ENCODE peak calls at places on chromosomes 11 and 22, in five cellular contexts. W is mucosa of gallbladder, Q is caudate nucleus, E is KBM-7, A is thoracic aorta. T is an unnamed sample.

GRCh38 chr22:47835726-47836125 is 1073.3 kb downstream of the TBC1D22A start:
- DNase-seq in W (no peak), Q (no peak), E (no peak), A (no peak), T (no peak)

GRCh38 chr11:16226245-16226644 is 130.1 kb downstream of the SOX6 start:
- DNase-seq in W (peak), Q (no peak), E (no peak), A (no peak), T (no peak)

GRCh38 chr11:62708423-62709261 is 1.2 kb downstream of the GNG3 start:
- DNase-seq in W (peak), Q (peak), E (no peak), A (no peak), T (no peak)

GRCh38 chr11:17725174-17725573 is 5.8 kb downstream of the MYOD1 start:
- DNase-seq in W (no peak), Q (no peak), E (no peak), A (no peak), T (no peak)

GRCh38 chr11:72573380-72573949 is 100.8 kb downstream of the PDE2A start:
- DNase-seq in W (no peak), Q (no peak), E (peak), A (no peak), T (no peak)

GRCh38 chr11:1570896-1571759 is 943 bp downstream of the DUSP8 start:
- DNase-seq in W (no peak), Q (peak), E (no peak), A (no peak), T (no peak)

GRCh38 chr22:28934026-28934425 is 50.7 kb downstream of the ZNRF3 start:
- DNase-seq in W (no peak), Q (no peak), E (no peak), A (no peak), T (no peak)

GRCh38 chr11:113531575-113532451 is 56.6 kb upstream of the DRD2 start:
- DNase-seq in W (no peak), Q (no peak), E (no peak), A (no peak), T (no peak)

GRCh38 chr11:6210274-6210955 is 5.1 kb downstream of the C11orf42 start:
- DNase-seq in W (no peak), Q (no peak), E (no peak), A (no peak), T (no peak)

GRCh38 chr11:83694191-83694905 is 408.2 kb upstream of the CCDC90B start:
- DNase-seq in W (no peak), Q (no peak), E (no peak), A (no peak), T (no peak)

GRCh38 chr22:41776381-41776780 is 24.1 kb upstream of the CCDC134 start:
- DNase-seq in W (no peak), Q (no peak), E (no peak), A (no peak), T (no peak)

GRCh38 chr11:117179048-117179999 is 781 bp downstream of the SIDT2 start:
- DNase-seq in W (no peak), Q (peak), E (peak), A (no peak), T (peak)

GRCh38 chr11:70306586-70307033 is 36.1 kb downstream of the PPFIA1 start:
- DNase-seq in W (no peak), Q (no peak), E (peak), A (no peak), T (no peak)

GRCh38 chr22:48263431-48263765 is 1500.9 kb downstream of the TBC1D22A start:
- DNase-seq in W (no peak), Q (no peak), E (no peak), A (no peak), T (no peak)

GRCh38 chr22:38655532-38656255 is 498 bp downstream of the FAM227A start:
- DNase-seq in W (no peak), Q (no peak), E (no peak), A (no peak), T (no peak)

T was measured in chondrocyte.